ENCODE peak calls at places on chromosomes 7 and 10, in four cellular contexts. P, A, O and K are unnamed samples.

GRCh38 chr10:659710-660141 is 29.7 kb downstream of the DIP2C start:
- DNase-seq in P (no peak), A (peak), O (no peak), K (peak)

GRCh38 chr7:1741751-1742554 is 71.9 kb downstream of the ELFN1 start:
- DNase-seq in P (no peak), A (no peak), O (peak), K (no peak)

GRCh38 chr7:75691793-75692543 is 46.8 kb downstream of the HIP1 start:
- DNase-seq in P (no peak), A (no peak), O (no peak), K (no peak)

GRCh38 chr7:147804032-147804431 is 786.5 kb upstream of the C7orf33 start:
- DNase-seq in P (no peak), A (no peak), O (no peak), K (no peak)

GRCh38 chr7:1288390-1288995 is 55.8 kb downstream of the UNCX start:
- DNase-seq in P (no peak), A (no peak), O (no peak), K (no peak)

GRCh38 chr10:110829721-110830410 is 41.9 kb upstream of the PDCD4 start:
- DNase-seq in P (no peak), A (no peak), O (no peak), K (no peak)

GRCh38 chr10:89648074-89648473 is 3.0 kb upstream of the PANK1 start:
- DNase-seq in P (no peak), A (no peak), O (no peak), K (no peak)

GRCh38 chr7:141102436-141102835 is 28.6 kb downstream of the TMEM178B start:
- DNase-seq in P (no peak), A (no peak), O (no peak), K (no peak)

GRCh38 chr7:101884671-101885596 is 67.5 kb downstream of the CUX1 start:
- DNase-seq in P (no peak), A (no peak), O (peak), K (no peak)

GRCh38 chr7:18873674-18874341 is 243.6 kb downstream of the TWIST1 start:
- DNase-seq in P (no peak), A (peak), O (no peak), K (no peak)

GRCh38 chr10:77710081-77710551 is 72.5 kb upstream of the KCNMA1 start:
- DNase-seq in P (no peak), A (no peak), O (peak), K (no peak)

GRCh38 chr7:2387897-2388636 is 15.3 kb upstream of the CHST12 start:
- DNase-seq in P (no peak), A (no peak), O (no peak), K (no peak)

GRCh38 chr10:65570143-65571010 is 1355.5 kb upstream of the LRRTM3 start:
- DNase-seq in P (no peak), A (no peak), O (no peak), K (no peak)

GRCh38 chr10:46992794-46993552 is 81.7 kb downstream of the PTPN20 start:
- DNase-seq in P (no peak), A (peak), O (peak), K (peak)

GRCh38 chr10:109343293-109343692 is 580.0 kb downstream of the XPNPEP1 start:
- DNase-seq in P (no peak), A (no peak), O (no peak), K (no peak)

GRCh38 chr10:122981066-122981464 is 864 bp downstream of the PSTK start:
- DNase-seq in P (no peak), A (peak), O (no peak), K (no peak)

GRCh38 chr7:133428876-133429275 is 176.0 kb downstream of the EXOC4 start:
- DNase-seq in P (no peak), A (no peak), O (no peak), K (no peak)

GRCh38 chr10:15473401-15473777 is 102.3 kb upstream of the FAM171A1 start:
- DNase-seq in P (no peak), A (no peak), O (no peak), K (no peak)

GRCh38 chr7:107233174-107233573 is 64.4 kb downstream of the HBP1 start:
- DNase-seq in P (no peak), A (no peak), O (no peak), K (no peak)

GRCh38 chr10:102299873-102300272 is 54.5 kb downstream of the GBF1 start:
- DNase-seq in P (no peak), A (no peak), O (no peak), K (no peak)

GRCh38 chr10:110860576-110861241 is 11.0 kb upstream of the PDCD4 start:
- DNase-seq in P (no peak), A (no peak), O (peak), K (no peak)

GRCh38 chr7:20784311-20785210 is 2.1 kb downstream of the SP8 start:
- DNase-seq in P (no peak), A (no peak), O (no peak), K (no peak)

GRCh38 chr7:102841290-102841689 is 71.5 kb upstream of the LRRC17 start:
- DNase-seq in P (no peak), A (no peak), O (no peak), K (no peak)

GRCh38 chr10:119675483-119676170 is 24.4 kb downstream of the BAG3 start:
- DNase-seq in P (no peak), A (no peak), O (no peak), K (no peak)

GRCh38 chr10:86599729-86600128 is 54.6 kb upstream of the OPN4 start:
- DNase-seq in P (no peak), A (no peak), O (no peak), K (no peak)